ENCODE peak calls at places on chromosomes 7 and 10, in six cellular contexts. Q is dorsolateral prefrontal cortex; G is OCI-LY7; C is CD8-positive, alpha-beta T cell; Y is A549; S is stomach. A is an unnamed sample.

GRCh38 chr7:44693641-44694313 is 54.9 kb upstream of the ZMIZ2 start:
- DNase-seq in Q (no peak), S (no peak), C (no peak), G (no peak), Y (no peak), A (no peak)

GRCh38 chr7:2710901-2711551 is 23.0 kb downstream of the AMZ1 start:
- DNase-seq in Y (no peak), G (peak), C (no peak), S (no peak), Q (no peak), A (no peak)

GRCh38 chr10:4051011-4051407 is 266.0 kb upstream of the KLF6 start:
- DNase-seq in S (no peak), Y (no peak), C (no peak), G (no peak), Q (no peak), A (no peak)

GRCh38 chr10:17993361-17993760 is 41.6 kb downstream of the SLC39A12 start:
- DNase-seq in G (no peak), C (no peak), Q (no peak), S (no peak), Y (no peak), A (no peak)

GRCh38 chr10:92760609-92761008 is 70.9 kb downstream of the HHEX start:
- DNase-seq in Q (no peak), S (no peak), C (no peak), Y (no peak), G (peak), A (no peak)

GRCh38 chr10:1572519-1573333 is 164.6 kb downstream of the ADARB2 start:
- DNase-seq in Q (no peak), C (no peak), G (no peak), S (no peak), Y (no peak), A (no peak)

GRCh38 chr7:28573059-28573553 is 160.8 kb downstream of the CREB5 start:
- DNase-seq in C (no peak), S (peak), Y (no peak), Q (no peak), G (peak), A (no peak)

GRCh38 chr7:24827589-24827988 is 70.3 kb upstream of the GSDME start:
- DNase-seq in S (no peak), C (no peak), Y (no peak), G (no peak), Q (no peak), A (no peak)

GRCh38 chr10:106705576-106706526 is 458.7 kb downstream of the SORCS1 start:
- DNase-seq in G (peak), S (peak), Q (peak), Y (no peak), C (no peak), A (no peak)

GRCh38 chr10:3889961-3890522 is 105.0 kb upstream of the KLF6 start:
- DNase-seq in Q (no peak), Y (peak), S (no peak), G (no peak), C (peak), A (no peak)

GRCh38 chr10:112373912-112374338 is at the start of gene ACSL5:
- DNase-seq in G (no peak), Y (no peak), Q (no peak), S (no peak), C (peak), A (peak)

GRCh38 chr10:47331954-47332353 is 9.7 kb downstream of the GDF2 start:
- DNase-seq in S (peak), G (no peak), Y (no peak), Q (peak), C (no peak), A (no peak)

GRCh38 chr7:37534893-37535610 is 86.4 kb upstream of the ELMO1 start:
- DNase-seq in G (no peak), C (no peak), S (no peak), Q (no peak), Y (no peak), A (no peak)

GRCh38 chr10:133247681-133248333 is 10.2 kb downstream of the VENTX start:
- DNase-seq in Q (no peak), C (no peak), S (no peak), G (no peak), Y (no peak), A (no peak)

GRCh38 chr7:138542183-138542582 is 82.1 kb downstream of the TRIM24 start:
- DNase-seq in C (no peak), G (no peak), S (no peak), Q (no peak), Y (no peak), A (no peak)

GRCh38 chr7:82291931-82292330 is 151.6 kb downstream of the CACNA2D1 start:
- DNase-seq in S (no peak), Y (no peak), C (no peak), Q (no peak), G (no peak), A (no peak)

GRCh38 chr7:111089822-111090426 is 1.0 kb upstream of the LRRN3 start:
- DNase-seq in S (no peak), Q (no peak), C (no peak), G (peak), Y (peak), A (no peak)

GRCh38 chr10:31728698-31729224 is 199.9 kb downstream of the ARHGAP12 start:
- DNase-seq in Q (no peak), C (no peak), G (no peak), S (no peak), Y (no peak), A (no peak)

GRCh38 chr10:1297566-1298301 is 241.5 kb downstream of the WDR37 start:
- DNase-seq in S (no peak), Q (no peak), G (peak), Y (no peak), C (no peak), A (no peak)

GRCh38 chr7:36216063-36216684 is 63.1 kb downstream of the EEPD1 start:
- DNase-seq in Y (no peak), C (no peak), Q (no peak), S (no peak), G (no peak), A (no peak)

GRCh38 chr10:6221192-6221940 is 18.6 kb downstream of the PFKFB3 start:
- DNase-seq in Y (no peak), Q (no peak), G (no peak), C (no peak), S (no peak), A (no peak)

GRCh38 chr7:158500651-158501052 is 87.0 kb downstream of the PTPRN2 start:
- DNase-seq in S (no peak), Y (no peak), Q (no peak), G (no peak), C (no peak), A (no peak)

GRCh38 chr10:22693371-22693784 is 21.0 kb downstream of the PIP4K2A start:
- DNase-seq in C (no peak), Q (no peak), Y (no peak), G (no peak), S (no peak), A (no peak)

GRCh38 chr7:158829021-158829341 is 328 bp downstream of the ESYT2 start:
- DNase-seq in C (no peak), Y (peak), Q (peak), S (peak), G (peak), A (no peak)

GRCh38 chr10:89466599-89467035 is 52.2 kb downstream of the IFIT5 start:
- DNase-seq in G (peak), C (no peak), Q (no peak), S (no peak), Y (no peak), A (no peak)

GRCh38 chr7:154302380-154302779 is 250.2 kb downstream of the DPP6 start:
- DNase-seq in S (no peak), G (no peak), Y (no peak), C (no peak), Q (no peak), A (no peak)

GRCh38 chr7:154304740-154305679 is 252.8 kb downstream of the DPP6 start:
- DNase-seq in C (no peak), Y (no peak), S (no peak), G (no peak), Q (peak), A (no peak)

GRCh38 chr7:154308928-154309327 is 256.7 kb downstream of the DPP6 start:
- DNase-seq in G (no peak), Y (no peak), C (no peak), Q (no peak), S (no peak), A (no peak)

GRCh38 chr7:154304231-154304630 is 252.0 kb downstream of the DPP6 start:
- DNase-seq in C (no peak), G (no peak), Y (no peak), Q (no peak), S (no peak), A (no peak)

DNA sequence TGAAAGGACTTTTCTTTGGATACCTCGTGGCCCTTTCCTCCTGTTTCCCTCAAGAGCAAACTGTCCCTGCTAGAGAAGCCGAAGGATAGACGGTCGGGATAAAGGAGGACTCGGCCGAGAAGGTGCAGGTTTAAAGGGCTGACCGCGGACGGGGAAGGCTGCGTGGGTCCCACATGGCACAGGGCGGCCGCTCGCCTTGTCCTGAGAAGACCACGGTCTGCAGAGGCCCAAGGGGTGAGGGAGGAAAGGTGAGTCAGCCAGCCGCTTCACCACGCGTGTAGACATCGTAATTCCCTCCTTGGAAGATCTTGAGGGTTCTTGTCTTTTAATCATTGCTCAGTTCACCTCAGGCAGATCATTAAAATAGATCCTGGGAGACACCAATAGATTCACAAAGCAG is 253.8 kb downstream of the DPP6 start:
- DNase-seq in Y (no peak), G (no peak), Q (no peak), C (no peak), S (no peak), A (no peak)
- H3K4me3 ChIP-seq in Y (no peak), G (no peak), Q (peak), C (no peak), S (no peak), A (no peak)

GRCh38 chr10:35152992-35153391 is 26.3 kb downstream of the CREM start:
- DNase-seq in G (no peak), C (no peak), Q (no peak), S (no peak), Y (no peak), A (no peak)
- H3K27ac ChIP-seq in G (no peak), C (no peak), Q (no peak), S (no peak), Y (no peak), A (no peak)

GRCh38 chr7:23026164-23026563 is 12.2 kb upstream of the HYCC1 start:
- DNase-seq in Y (no peak), S (no peak), C (no peak), G (no peak), Q (no peak), A (no peak)
- TF ChIP-seq CTCF in Y (no peak), S (no peak), C (no peak), G (no peak), Q (no peak), A (no peak)

DNA sequence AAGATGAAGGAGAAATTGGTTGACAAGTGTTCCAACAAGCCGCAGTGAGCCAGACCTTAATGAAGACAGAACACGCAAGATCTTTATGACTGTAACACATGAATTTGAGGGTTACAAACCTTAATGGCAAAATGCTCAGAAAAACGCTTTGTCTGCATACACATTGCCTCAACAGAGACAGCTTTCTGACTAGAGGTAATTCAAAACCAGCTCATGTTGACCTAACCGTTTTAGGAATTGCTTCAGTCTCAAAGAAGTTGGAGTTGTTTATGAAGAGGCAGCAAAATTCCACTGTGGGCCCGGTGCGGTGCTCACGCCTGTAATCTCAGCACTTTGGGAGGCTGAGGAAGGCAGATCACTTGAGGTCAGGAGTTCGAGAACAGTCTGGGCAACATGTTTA is 2.2 kb upstream of the GTF2I start:
- DNase-seq in G (no peak), S (no peak), C (no peak), Y (no peak), Q (no peak), A (no peak)
- H3K4me3 ChIP-seq in G (no peak), S (peak), C (no peak), Y (no peak), Q (no peak), A (no peak)

GRCh38 chr10:20953120-20953519 is 56.0 kb upstream of the NEBL start:
- DNase-seq in Y (no peak), G (no peak), Q (no peak), C (no peak), S (no peak), A (no peak)
- H3K27ac ChIP-seq in Y (no peak), G (no peak), Q (no peak), C (no peak), S (no peak), A (no peak)

GRCh38 chr10:48649349-48649944 is 35.2 kb upstream of the WDFY4 start:
- DNase-seq in Q (no peak), G (no peak), Y (no peak), S (no peak), C (no peak), A (no peak)
- TF ChIP-seq CTCF in Q (peak), G (no peak), Y (no peak), S (no peak), C (no peak), A (no peak)

DNA sequence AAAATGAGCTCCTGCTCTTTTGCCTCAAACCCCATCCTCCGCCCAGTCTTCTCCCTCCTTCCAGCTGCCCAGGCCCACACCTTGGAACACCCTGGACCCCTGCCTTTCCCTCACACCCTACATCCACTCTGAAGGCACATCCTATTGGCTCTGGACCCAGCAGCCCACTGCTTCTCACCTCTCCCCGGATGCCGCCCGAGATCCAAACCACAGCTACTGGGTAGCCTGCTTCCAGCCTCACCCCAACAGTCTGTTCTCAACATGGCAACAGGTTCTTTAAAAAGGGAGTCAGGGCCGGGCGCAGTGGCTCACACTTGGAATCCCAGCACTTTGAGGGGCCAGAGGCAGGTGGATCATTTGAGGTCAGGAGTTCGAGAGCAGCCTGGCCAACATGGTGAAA is 9.5 kb upstream of the SMARCD3 start:
- DNase-seq in S (no peak), G (no peak), Q (no peak), C (no peak), Y (no peak), A (no peak)
- H3K4me3 ChIP-seq in S (no peak), G (no peak), Q (no peak), C (no peak), Y (no peak), A (no peak)

GRCh38 chr10:103835121-103836045 is 20.0 kb downstream of the SH3PXD2A start:
- DNase-seq in G (peak), Q (no peak), Y (no peak), C (no peak), S (no peak), A (peak)

GRCh38 chr10:103832806-103833205 is 22.6 kb downstream of the SH3PXD2A start:
- DNase-seq in S (no peak), G (no peak), C (no peak), Y (no peak), Q (no peak), A (no peak)

GRCh38 chr10:103836273-103836672 is 19.1 kb downstream of the SH3PXD2A start:
- DNase-seq in C (no peak), G (no peak), Q (no peak), S (no peak), Y (no peak), A (no peak)

GRCh38 chr10:103834436-103835095 is 20.8 kb downstream of the SH3PXD2A start:
- DNase-seq in G (no peak), C (no peak), Y (no peak), S (no peak), Q (no peak), A (no peak)

GRCh38 chr10:103833731-103834365 is 21.5 kb downstream of the SH3PXD2A start:
- DNase-seq in C (no peak), Q (no peak), Y (peak), G (peak), S (no peak), A (no peak)
- H3K27ac ChIP-seq in C (no peak), Q (peak), Y (peak), G (peak), S (peak), A (peak)

DNA sequence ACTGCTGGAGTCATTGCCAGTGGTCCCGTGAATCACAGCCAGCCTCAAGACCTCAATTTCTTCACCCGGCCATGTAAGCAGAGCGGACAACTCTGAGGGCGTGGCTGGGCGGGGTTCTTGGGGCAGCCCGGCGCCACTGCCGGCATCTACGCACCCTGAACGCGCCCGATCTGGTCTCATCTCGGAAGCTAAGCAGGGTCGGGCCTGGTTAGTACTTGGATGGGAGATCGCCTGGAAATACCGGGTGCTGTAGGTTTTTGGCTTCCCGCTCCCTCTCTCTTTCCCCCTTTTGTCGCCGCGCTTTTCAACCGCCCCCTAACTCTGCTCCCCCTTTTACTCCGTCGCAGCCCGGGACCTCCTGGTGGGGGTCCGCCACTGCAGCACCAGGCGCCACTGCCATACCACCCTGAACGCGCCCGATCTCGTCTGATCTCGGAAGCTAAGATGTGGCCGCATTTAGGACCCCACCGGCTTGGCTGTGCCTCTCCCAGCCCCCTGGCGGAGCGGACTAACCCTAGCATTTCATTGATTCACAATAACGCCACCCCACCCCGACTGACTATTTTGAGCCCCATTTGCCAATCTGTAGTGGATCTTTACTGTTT is 25.3 kb downstream of the GARIN1A start:
- DNase-seq in S (peak), Q (no peak), G (peak), C (peak), Y (peak), A (no peak)
- TF ChIP-seq CTCF in S (peak), Q (no peak), G (peak), C (no peak), Y (peak), A (no peak)

GRCh38 chr10:7296648-7297047 is 114.2 kb downstream of the SFMBT2 start:
- DNase-seq in Y (no peak), S (no peak), G (no peak), C (no peak), Q (no peak), A (no peak)
- H3K4me3 ChIP-seq in Y (no peak), S (no peak), G (no peak), C (no peak), Q (no peak), A (no peak)

A was measured in coronary artery.